ENCODE peak calls at places on chromosome 11, in eight cellular contexts. M is cardiac muscle cell; L is GM13976; Y is stimulated activated CD4-positive, alpha-beta T cell treated with anti-CD3 and anti-CD28 coated beads, Interleukin-1b, Interleukin-23, amount 100 ng/mL, for 24 hours; P is HTR-8/SVneo; O is activated naive CD8-positive, alpha-beta T cell treated with anti-CD3 and anti-CD28 coated beads, Interleukin-2, amount 50 U/mL, for 16 hours; G is transverse colon; D is endothelial cell. I is an unnamed sample.

GRCh38 chr11:134724779-134725140 is 312.7 kb upstream of the B3GAT1 start:
- DNase-seq in M (no peak), L (no peak), Y (no peak), P (no peak), O (no peak), G (no peak), D (no peak), I (no peak)

GRCh38 chr11:78784321-78785061 is 209.8 kb upstream of the NARS2 start:
- DNase-seq in M (peak; percentile 44), L (no peak), Y (no peak), P (no peak), O (no peak), G (no peak), D (no peak), I (no peak)

GRCh38 chr11:125376117-125376516 is 119.9 kb downstream of the FEZ1 start:
- DNase-seq in M (peak; percentile 26), L (no peak), Y (no peak), P (no peak), O (no peak), G (no peak), D (no peak), I (peak; percentile 46)

GRCh38 chr11:71913716-71914115 is 14.7 kb downstream of the XNDC1N start:
- DNase-seq in M (no peak), L (no peak), Y (no peak), P (no peak), O (no peak), G (no peak), D (no peak), I (no peak)

GRCh38 chr11:124179311-124179710 is 3.8 kb upstream of the OR10D3 start:
- DNase-seq in M (no peak), L (no peak), Y (no peak), P (no peak), O (no peak), G (no peak), D (no peak), I (no peak)

GRCh38 chr11:12119502-12119901 is 9.1 kb downstream of the MICAL2 start:
- DNase-seq in M (no peak), L (no peak), Y (no peak), P (no peak), O (no peak), G (no peak), D (no peak), I (no peak)

GRCh38 chr11:104905271-104905670 is 7.0 kb upstream of the CASP12 start:
- DNase-seq in M (no peak), L (no peak), Y (no peak), P (no peak), O (no peak), G (no peak), D (no peak), I (no peak)

GRCh38 chr11:2685566-2686359 is 14.0 kb downstream of the KCNQ1OT1 start:
- DNase-seq in M (no peak), L (no peak), Y (no peak), P (no peak), O (no peak), G (no peak), D (no peak), I (no peak)

GRCh38 chr11:66112640-66113098 is 42.6 kb downstream of the PACS1 start:
- DNase-seq in M (peak; percentile 84), L (no peak), Y (no peak), P (peak; percentile 62), O (no peak), G (peak; percentile 34), D (no peak), I (no peak)

GRCh38 chr11:15170170-15170569 is 55.4 kb downstream of the INSC start:
- DNase-seq in M (no peak), L (no peak), Y (no peak), P (no peak), O (no peak), G (no peak), D (no peak), I (no peak)

GRCh38 chr11:19018901-19019300 is 41.6 kb downstream of the MRGPRX2 start:
- DNase-seq in M (no peak), L (no peak), Y (no peak), P (no peak), O (no peak), G (no peak), D (peak; percentile 39), I (no peak)

GRCh38 chr11:40619631-40620030 is 839.8 kb downstream of the LRRC4C start:
- DNase-seq in M (no peak), L (no peak), Y (no peak), P (no peak), O (no peak), G (no peak), D (no peak), I (no peak)